ENCODE peak calls at places on chromosomes 12 and 14, in eight cellular contexts. U is pancreas, H is psoas muscle, O is Peyer's patch, J is mammary epithelial cell, X is body of pancreas, B is astrocyte, E is uterus. P is an unnamed sample. For H3K36me3, the result is how much of the 10 kb centered on the place peaks cover.

GRCh38 chr12:96210376-96211055 is 16.3 kb downstream of the ELK3 start:
- DNase-seq in U (no peak), H (no peak), O (peak), J (no peak), X (no peak), B (no peak), E (no peak), P (peak)

GRCh38 chr12:64695550-64695949 is 63.7 kb downstream of the GNS start:
- DNase-seq in U (no peak), H (no peak), O (no peak), J (no peak), X (no peak), B (no peak), E (no peak), P (no peak)

GRCh38 chr12:78359530-78359929 is 505.0 kb upstream of the SYT1 start:
- DNase-seq in U (no peak), H (no peak), O (no peak), J (no peak), X (peak), B (peak), E (peak), P (no peak)

GRCh38 chr12:182381-182883 is 31.5 kb downstream of the SLC6A12 start:
- DNase-seq in U (no peak), H (peak), O (no peak), J (peak), X (no peak), B (peak), E (no peak), P (no peak)

GRCh38 chr14:22598099-22598895 is at the start of gene ABHD4:
- DNase-seq in U (peak), H (peak), O (peak), J (peak), X (peak), B (peak), E (peak), P (peak)

GRCh38 chr12:115451151-115451784 is 767.3 kb upstream of the TBX3 start:
- DNase-seq in U (no peak), H (no peak), O (no peak), J (no peak), X (no peak), B (no peak), E (no peak), P (no peak)

GRCh38 chr12:45729233-45730115 is at the start of gene ARID2:
- DNase-seq in U (peak), H (peak), O (peak), J (peak), X (peak), B (peak), E (peak), P (peak)

GRCh38 chr14:65927871-65928270 is 515.3 kb downstream of the FUT8 start:
- DNase-seq in U (no peak), H (no peak), O (peak), J (no peak), X (no peak), B (no peak), E (no peak), P (peak)

GRCh38 chr12:71107976-71108749 is 49.6 kb downstream of the TSPAN8 start:
- DNase-seq in U (no peak), H (peak), O (no peak), J (no peak), X (no peak), B (no peak), E (no peak), P (no peak)

GRCh38 chr14:75554482-75554881 is 23.9 kb upstream of the FLVCR2 start:
- DNase-seq in U (no peak), H (no peak), O (no peak), J (peak), X (no peak), B (peak), E (no peak), P (no peak)

GRCh38 chr12:99619389-99620158 is 28.0 kb upstream of the GARIN6 start:
- DNase-seq in U (no peak), H (no peak), O (no peak), J (peak), X (no peak), B (peak), E (no peak), P (no peak)

GRCh38 chr14:67999693-68000384 is 180.3 kb downstream of the RAD51B start:
- DNase-seq in U (no peak), H (no peak), O (no peak), J (peak), X (no peak), B (peak), E (no peak), P (no peak)

GRCh38 chr14:98244162-98244948 is 1027.6 kb downstream of the BCL11B start:
- DNase-seq in U (no peak), H (no peak), O (no peak), J (no peak), X (no peak), B (no peak), E (no peak), P (no peak)

GRCh38 chr14:92040431-92041040 is 677 bp upstream of the TRIP11 start:
- DNase-seq in U (no peak), H (no peak), O (no peak), J (peak), X (peak), B (peak), E (no peak), P (peak)

GRCh38 chr12:89243786-89244185 is 108.5 kb downstream of the DUSP6 start:
- DNase-seq in U (no peak), H (no peak), O (no peak), J (no peak), X (no peak), B (no peak), E (no peak), P (peak)

GRCh38 chr14:100825691-100826331 is at the start of gene MEG3:
- DNase-seq in U (peak), H (peak), O (no peak), J (no peak), X (peak), B (peak), E (peak), P (no peak)

GRCh38 chr12:71942259-71942658 is 3.6 kb downstream of the TPH2 start:
- DNase-seq in U (no peak), H (no peak), O (no peak), J (no peak), X (no peak), B (no peak), E (no peak), P (no peak)

GRCh38 chr14:101732128-101732527 is 29.4 kb upstream of the PPP2R5C start:
- DNase-seq in U (no peak), H (no peak), O (no peak), J (peak), X (no peak), B (no peak), E (no peak), P (no peak)

GRCh38 chr12:57148469-57149308 is 1.3 kb upstream of the LRP1-AS start:
- DNase-seq in U (no peak), H (peak), O (no peak), J (no peak), X (peak), B (no peak), E (peak), P (no peak)

GRCh38 chr14:90617942-90618341 is 198.3 kb downstream of the TTC7B start:
- DNase-seq in U (no peak), H (no peak), O (no peak), J (no peak), X (no peak), B (no peak), E (no peak), P (no peak)

GRCh38 chr12:30691122-30691879 is 4.4 kb downstream of the IPO8 start:
- DNase-seq in U (no peak), H (peak), O (no peak), J (peak), X (peak), B (peak), E (no peak), P (no peak)

GRCh38 chr12:34299802-34300193 is 277.5 kb downstream of the ALG10 start:
- DNase-seq in U (no peak), H (peak), O (no peak), J (no peak), X (no peak), B (no peak), E (no peak), P (no peak)

GRCh38 chr12:118503476-118503875 is 127.1 kb downstream of the SUDS3 start:
- DNase-seq in U (no peak), H (no peak), O (no peak), J (no peak), X (no peak), B (no peak), E (no peak), P (no peak)

GRCh38 chr14:76976623-76977005 is 51.9 kb downstream of the IRF2BPL start:
- DNase-seq in U (no peak), H (no peak), O (no peak), J (no peak), X (no peak), B (no peak), E (no peak), P (no peak)

GRCh38 chr12:42539696-42540095 is 49.9 kb downstream of the PRICKLE1 start:
- DNase-seq in U (no peak), H (no peak), O (no peak), J (no peak), X (no peak), B (no peak), E (no peak), P (no peak)

GRCh38 chr12:93857917-93858513 is 180.8 kb downstream of the CRADD start:
- DNase-seq in U (no peak), H (no peak), O (no peak), J (no peak), X (no peak), B (no peak), E (no peak), P (no peak)

GRCh38 chr14:57136669-57137068 is 132.0 kb downstream of the EXOC5 start:
- DNase-seq in U (no peak), H (peak), O (no peak), J (no peak), X (no peak), B (no peak), E (no peak), P (no peak)

GRCh38 chr12:66813137-66813867 is 134.4 kb upstream of the GRIP1 start:
- DNase-seq in U (no peak), H (no peak), O (no peak), J (peak), X (peak), B (no peak), E (no peak), P (peak)

GRCh38 chr14:82642425-82642824 is 1108.8 kb upstream of the SEL1L start:
- DNase-seq in U (no peak), H (no peak), O (no peak), J (no peak), X (peak), B (no peak), E (no peak), P (no peak)

GRCh38 chr12:1518486-1518762 is 76.0 kb downstream of the FBXL14 start:
- DNase-seq in U (no peak), H (no peak), O (no peak), J (no peak), X (no peak), B (no peak), E (no peak), P (no peak)

GRCh38 chr12:6582959-6583358 is 14.9 kb upstream of the NOP2 start:
- DNase-seq in U (no peak), H (no peak), O (no peak), J (no peak), X (no peak), B (no peak), E (no peak), P (no peak)

GRCh38 chr12:6582196-6582595 is 14.1 kb upstream of the NOP2 start:
- DNase-seq in U (no peak), H (no peak), O (no peak), J (no peak), X (no peak), B (no peak), E (no peak), P (no peak)

GRCh38 chr12:6584293-6584692 is 16.2 kb upstream of the NOP2 start:
- DNase-seq in U (no peak), H (no peak), O (no peak), J (no peak), X (no peak), B (no peak), E (no peak), P (no peak)
- H3K36me3 ChIP-seq in U (half or more), H (half or more), O (under half), J (half or more), X (half or more), B (half or more), E (under half), P (half or more)

GRCh38 chr14:103690332-103690731 is 24.9 kb downstream of the XRCC3 start:
- DNase-seq in U (no peak), H (no peak), O (no peak), J (no peak), X (no peak), B (no peak), E (no peak), P (no peak)
- H3K36me3 ChIP-seq in U (under half), H (half or more), O (under half), J (under half), X (under half), B (under half), E (under half), P (half or more)

GRCh38 chr12:4297617-4298016 is 23.4 kb upstream of the TIGAR start:
- DNase-seq in U (no peak), H (no peak), O (no peak), J (no peak), X (no peak), B (no peak), E (no peak), P (no peak)
- H3K36me3 ChIP-seq in U (under half), H (under half), O (under half), J (under half), X (under half), B (under half), E (under half), P (half or more)

DNA sequence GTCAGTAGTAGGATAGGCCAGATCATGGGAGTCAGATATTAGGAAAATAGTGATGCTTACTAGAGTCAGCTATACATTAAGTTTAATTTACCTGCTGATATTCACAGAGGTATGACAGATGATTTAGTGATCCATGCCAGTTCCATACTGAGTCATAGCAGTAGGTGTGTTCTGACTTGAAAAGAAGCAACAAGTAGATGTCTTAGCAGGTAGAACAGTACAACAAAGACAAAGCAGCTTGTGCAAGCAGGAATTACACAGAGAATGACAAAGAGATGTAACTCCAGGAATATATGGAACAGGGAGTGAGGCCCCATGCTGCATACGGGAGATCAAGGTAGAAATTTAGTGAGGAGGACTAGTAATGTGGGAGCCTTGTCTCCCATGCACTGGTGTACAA is 556.9 kb downstream of the SLC16A7 start:
- DNase-seq in U (no peak), H (no peak), O (no peak), J (peak), X (no peak), B (no peak), E (no peak), P (no peak)
- H3K36me3 ChIP-seq in U (under half), H (under half), O (under half), J (under half), X (under half), B (under half), E (under half), P (under half)

GRCh38 chr12:22525426-22525825 is 18.9 kb downstream of the C2CD5 start:
- DNase-seq in U (no peak), H (no peak), O (no peak), J (no peak), X (no peak), B (peak), E (no peak), P (no peak)

GRCh38 chr12:22529281-22530060 is 14.9 kb downstream of the C2CD5 start:
- DNase-seq in U (no peak), H (no peak), O (no peak), J (peak), X (no peak), B (peak), E (no peak), P (no peak)

GRCh38 chr12:22527999-22528398 is 16.3 kb downstream of the C2CD5 start:
- DNase-seq in U (no peak), H (no peak), O (no peak), J (no peak), X (no peak), B (peak), E (no peak), P (no peak)

GRCh38 chr12:22531205-22531604 is 13.1 kb downstream of the C2CD5 start:
- DNase-seq in U (no peak), H (no peak), O (no peak), J (no peak), X (no peak), B (no peak), E (no peak), P (no peak)

GRCh38 chr12:22526836-22527235 is 17.5 kb downstream of the C2CD5 start:
- DNase-seq in U (no peak), H (no peak), O (no peak), J (no peak), X (no peak), B (no peak), E (no peak), P (no peak)
- H3K36me3 ChIP-seq in U (under half), H (half or more), O (under half), J (under half), X (under half), B (under half), E (under half), P (half or more)

DNA sequence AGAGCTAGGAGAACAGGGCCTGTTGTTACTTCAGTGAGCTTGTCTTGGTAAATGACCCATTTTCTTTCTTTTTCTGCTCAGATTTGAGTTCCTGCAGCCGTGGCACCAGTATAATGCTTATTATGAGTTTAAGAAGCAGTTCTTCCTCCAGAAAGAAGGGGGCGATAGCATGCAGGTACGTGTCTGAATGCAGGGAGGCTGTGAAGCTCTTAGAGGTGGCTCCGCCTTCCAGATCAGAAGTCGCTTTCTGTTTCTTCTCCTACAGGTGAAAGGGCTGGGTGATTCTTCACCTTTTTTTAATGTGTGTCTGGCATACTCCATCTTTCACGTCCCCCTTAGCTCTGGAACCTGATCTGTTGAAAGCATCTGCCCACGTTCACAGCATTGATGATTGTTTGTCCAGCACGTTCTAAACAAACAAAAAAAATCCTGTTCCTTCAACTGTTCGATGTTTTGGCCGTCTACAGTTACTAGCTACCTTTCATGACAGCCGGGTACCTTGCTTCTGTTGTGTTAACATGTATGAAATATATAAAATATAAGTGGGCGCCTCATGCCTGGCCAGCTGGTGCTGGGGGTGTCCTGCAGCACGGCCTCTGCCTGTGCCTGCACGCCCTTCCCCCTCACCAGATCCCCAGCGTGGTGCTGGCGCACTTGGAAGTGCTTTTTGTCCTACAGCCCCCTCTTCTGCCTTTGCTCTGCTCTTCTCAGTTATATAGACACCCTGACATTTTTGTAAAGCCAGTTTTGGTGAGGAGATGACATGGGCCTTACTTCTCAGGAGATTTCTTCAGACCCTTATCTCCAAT is 44.6 kb downstream of the SFSWAP start:
- DNase-seq in U (no peak), H (no peak), O (no peak), J (no peak), X (no peak), B (no peak), E (no peak), P (no peak)
- H3K36me3 ChIP-seq in U (half or more), H (half or more), O (under half), J (under half), X (half or more), B (under half), E (under half), P (half or more)

GRCh38 chr14:53140585-53140984 is 12.5 kb downstream of the DDHD1 start:
- DNase-seq in U (no peak), H (no peak), O (no peak), J (no peak), X (no peak), B (no peak), E (no peak), P (no peak)
- H3K36me3 ChIP-seq in U (under half), H (under half), O (under half), J (under half), X (under half), B (under half), E (under half), P (under half)